ENCODE peak calls at places on chromosomes 4 and X, in six cellular contexts. J is dorsolateral prefrontal cortex, W is hepatocyte, D is neural progenitor cell, I is lung, U is epithelial cell of esophagus. C is an unnamed sample.

GRCh38 chrX:97628807-97629596 is 745.3 kb downstream of the RPA4 start:
- DNase-seq in J (no peak), W (peak; percentile 22), D (no peak), I (no peak), U (no peak), C (no peak)

GRCh38 chr4:6200922-6201362 is 593 bp upstream of the JAKMIP1 start:
- DNase-seq in J (no peak), W (peak; percentile 38), D (no peak), I (no peak), U (no peak), C (no peak)

GRCh38 chr4:118968006-118968405 is 79.4 kb downstream of the SYNPO2 start:
- DNase-seq in J (no peak), W (peak; percentile 51), D (peak; percentile 18), I (peak; percentile 65), U (no peak), C (peak; percentile 83)

GRCh38 chr4:25865586-25865985 is 2.8 kb upstream of the SEL1L3 start:
- DNase-seq in J (no peak), W (peak; percentile 75), D (no peak), I (peak; percentile 59), U (peak; percentile 99), C (peak; percentile 14)

GRCh38 chr4:181911420-181911819 is 331.8 kb upstream of the TENM3 start:
- DNase-seq in J (no peak), W (peak; percentile 28), D (no peak), I (no peak), U (no peak), C (peak; percentile 41)

GRCh38 chr4:169934794-169935400 is 91.3 kb downstream of the MFAP3L start:
- DNase-seq in J (no peak), W (no peak), D (peak; percentile 75), I (no peak), U (no peak), C (no peak)

GRCh38 chr4:22474636-22475310 is 41.1 kb downstream of the ADGRA3 start:
- DNase-seq in J (no peak), W (no peak), D (no peak), I (no peak), U (peak; percentile 45), C (no peak)

GRCh38 chr4:170741856-170742255 is 652.1 kb upstream of the AADAT start:
- DNase-seq in J (no peak), W (no peak), D (no peak), I (no peak), U (peak; percentile 48), C (no peak)

GRCh38 chr4:165312506-165312905 is 15.0 kb upstream of the MSMO1 start:
- DNase-seq in J (no peak), W (no peak), D (no peak), I (no peak), U (peak; percentile 72), C (no peak)

GRCh38 chr4:118351851-118352827 is 664 bp downstream of the PRSS12 start:
- DNase-seq in J (no peak), W (peak; percentile 45), D (peak; percentile 63), I (peak; percentile 32), U (peak; percentile 56), C (no peak)

GRCh38 chrX:130086414-130087207 is 23.7 kb downstream of the ELF4 start:
- DNase-seq in J (no peak), W (no peak), D (no peak), I (no peak), U (no peak), C (no peak)

GRCh38 chrX:68571292-68572256 is 72.7 kb downstream of the YIPF6 start:
- DNase-seq in J (no peak), W (peak; percentile 23), D (no peak), I (no peak), U (peak; percentile 86), C (no peak)

GRCh38 chr4:84493092-84493850 is 5.8 kb downstream of the NKX6-1 start:
- DNase-seq in J (no peak), W (peak; percentile 58), D (peak; percentile 90), I (no peak), U (no peak), C (peak; percentile 30)

GRCh38 chrX:68989865-68990606 is 161.2 kb downstream of the EFNB1 start:
- DNase-seq in J (no peak), W (peak; percentile 48), D (peak; percentile 79), I (no peak), U (peak; percentile 10), C (peak; percentile 92)

GRCh38 chr4:10534820-10535219 is 77.6 kb upstream of the ZNF518B start:
- DNase-seq in J (no peak), W (no peak), D (no peak), I (no peak), U (no peak), C (no peak)

GRCh38 chr4:32196950-32197688 is 1477.0 kb downstream of the PCDH7 start:
- DNase-seq in J (no peak), W (no peak), D (no peak), I (no peak), U (no peak), C (no peak)

GRCh38 chr4:2936773-2937145 is 26.4 kb downstream of the NOP14 start:
- DNase-seq in J (no peak), W (peak; percentile 42), D (no peak), I (no peak), U (peak; percentile 97), C (no peak)

GRCh38 chrX:76420237-76420636 is 7.3 kb upstream of the MAGEE1 start:
- DNase-seq in J (no peak), W (no peak), D (no peak), I (no peak), U (no peak), C (no peak)

GRCh38 chr4:40682298-40683101 is 52.8 kb upstream of the RBM47 start:
- DNase-seq in J (no peak), W (no peak), D (no peak), I (no peak), U (no peak), C (no peak)

GRCh38 chrX:108268434-108269080 is 169.7 kb downstream of the COL4A6 start:
- DNase-seq in J (no peak), W (no peak), D (no peak), I (no peak), U (peak; percentile 63), C (no peak)

GRCh38 chr4:46515940-46516339 is 126.0 kb upstream of the GABRA2 start:
- DNase-seq in J (no peak), W (no peak), D (no peak), I (no peak), U (no peak), C (no peak)

GRCh38 chr4:81421346-81422218 is 50.1 kb downstream of the RASGEF1B start:
- DNase-seq in J (no peak), W (peak; percentile 55), D (peak; percentile 21), I (peak; percentile 47), U (peak; percentile 95), C (peak; percentile 68)

GRCh38 chrX:140948827-140949226 is 53.6 kb upstream of the SPANXB1 start:
- DNase-seq in J (no peak), W (no peak), D (no peak), I (no peak), U (peak; percentile 1), C (no peak)

GRCh38 chrX:38220024-38220935 is at the start of gene SRPX:
- DNase-seq in J (no peak), W (peak; percentile 47), D (peak; percentile 67), I (no peak), U (peak; percentile 38), C (peak; percentile 65)

GRCh38 chr4:92045718-92046117 is 258.0 kb upstream of the GRID2 start:
- DNase-seq in J (no peak), W (no peak), D (no peak), I (no peak), U (no peak), C (no peak)

GRCh38 chrX:32408389-32408788 is 803.0 kb downstream of the DMD start:
- DNase-seq in J (peak; percentile 23), W (peak; percentile 11), D (no peak), I (no peak), U (peak; percentile 2), C (no peak)

GRCh38 chr4:116005037-116005805 is 891.8 kb upstream of the NDST4 start:
- DNase-seq in J (no peak), W (no peak), D (no peak), I (no peak), U (no peak), C (no peak)

GRCh38 chr4:166981847-166982246 is 252.4 kb downstream of the SPOCK3 start:
- DNase-seq in J (no peak), W (no peak), D (no peak), I (no peak), U (no peak), C (no peak)
- TF ChIP-seq CTCF in J (no peak), W (no peak), D (no peak), I (no peak), U (no peak), C (no peak)

DNA sequence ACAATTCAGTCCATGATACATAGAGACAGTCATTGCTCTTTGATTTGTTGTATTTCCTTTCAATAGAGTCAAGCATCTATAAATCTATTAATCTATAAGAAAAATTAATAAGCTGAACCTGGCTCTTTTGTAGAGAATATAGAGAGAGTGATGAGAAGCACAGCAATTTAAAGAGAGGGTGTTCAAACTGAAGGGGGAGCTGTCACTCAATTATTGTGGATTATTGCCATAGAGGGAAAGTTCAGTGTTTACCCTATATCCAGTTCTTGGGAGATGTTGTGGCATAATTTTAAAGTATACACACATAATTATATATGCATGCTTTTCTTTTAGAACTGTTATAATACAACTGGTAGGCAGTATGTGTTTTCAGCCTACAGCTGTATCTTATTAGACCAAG is 1469.0 kb upstream of the PABPC4L start:
- DNase-seq in J (no peak), W (no peak), D (no peak), I (no peak), U (no peak), C (no peak)
- TF ChIP-seq CTCF in J (no peak), W (no peak), D (peak; percentile 36), I (no peak), U (no peak), C (no peak)

DNA sequence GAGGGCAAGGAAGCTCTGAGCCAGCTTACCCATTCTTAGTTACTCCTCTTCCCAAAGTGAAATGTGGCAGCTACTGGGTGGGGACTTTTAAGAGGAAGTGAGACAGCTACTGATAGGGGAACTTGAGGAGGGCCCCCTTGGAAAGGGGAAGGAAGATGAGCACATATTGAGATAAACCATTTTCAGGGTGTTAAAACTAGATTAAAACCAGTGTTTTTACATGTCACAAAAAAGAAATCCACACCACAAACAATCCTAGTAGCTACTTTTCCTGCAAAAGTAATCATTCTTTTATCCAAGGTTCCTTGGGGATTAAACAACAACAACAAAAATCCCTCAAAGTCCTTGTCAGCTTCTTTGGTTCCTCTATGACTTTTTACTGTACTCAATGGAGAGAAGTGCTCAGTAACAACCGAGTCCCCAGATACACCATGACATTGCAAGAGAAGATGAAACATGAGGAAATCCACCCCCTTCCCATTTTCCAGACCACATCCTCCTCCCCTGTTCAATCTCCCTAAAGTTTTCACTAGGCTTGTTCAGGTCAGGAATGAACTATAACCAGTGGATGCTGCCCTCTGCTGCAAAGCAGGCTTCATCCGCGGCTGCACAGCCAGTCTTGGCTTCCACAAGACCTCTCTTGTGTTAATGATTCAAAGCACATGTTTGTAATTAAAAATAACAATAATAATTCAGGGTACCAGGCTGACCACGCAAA is 113.5 kb upstream of the TMEM164 start:
- DNase-seq in J (no peak), W (peak; percentile 13), D (peak; percentile 29), I (no peak), U (peak; percentile 19), C (peak; percentile 54)
- TF ChIP-seq CTCF in J (no peak), W (peak; percentile 25), D (peak; percentile 33), I (no peak), U (peak; percentile 27), C (peak; percentile 47)

DNA sequence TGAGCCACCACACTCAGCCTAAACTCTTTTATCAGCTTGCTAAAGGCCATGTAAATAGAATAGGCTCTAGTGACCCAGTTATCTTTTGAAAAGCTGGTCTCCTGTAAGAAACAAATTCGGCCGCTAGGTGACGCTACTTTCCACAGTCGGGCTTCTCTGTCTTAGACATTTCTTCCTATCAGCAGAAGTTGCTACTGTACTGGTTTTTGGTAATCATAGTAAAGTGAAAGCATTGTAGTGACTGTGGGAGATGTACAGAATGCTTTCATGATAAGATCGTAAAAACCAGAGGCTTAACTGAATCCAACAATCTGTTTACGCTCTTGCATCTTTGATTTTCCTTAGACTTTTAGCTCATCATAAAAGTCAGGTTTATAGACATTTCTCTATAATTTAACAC is 82.6 kb downstream of the GK start:
- DNase-seq in J (peak; percentile 64), W (peak; percentile 63), D (peak; percentile 66), I (peak; percentile 69), U (peak; percentile 62), C (peak; percentile 67)
- TF ChIP-seq CTCF in J (peak; percentile 66), W (peak; percentile 56), D (peak; percentile 75), I (peak; percentile 10), U (peak; percentile 72), C (peak; percentile 66)

C was measured in cardiac muscle cell.